ENCODE peak calls at places on chromosomes 6 and 20, in ten cellular contexts. One of them, this sample, is unnamed.

GRCh38 chr20:920306-920705 is 4.2 kb upstream of the ANGPT4 start:
- DNase-seq in adipocyte: no peak
- DNase-seq in mesendoderm: no peak
- DNase-seq in left ventricle myocardium inferior: no peak
- DNase-seq in cardiac muscle cell: no peak
- DNase-seq in neuronal stem cell: no peak
- DNase-seq in IMR-90: no peak
- DNase-seq in PC-3: no peak
- DNase-seq in astrocyte of the spinal cord: no peak
- DNase-seq in mammary epithelial cell: no peak
- DNase-seq in this sample: no peak

GRCh38 chr6:144289006-144289405 is 3.9 kb downstream of the UTRN start:
- DNase-seq in cardiac muscle cell: no peak
- DNase-seq in PC-3: no peak
- DNase-seq in neuronal stem cell: no peak
- DNase-seq in mammary epithelial cell: no peak
- DNase-seq in mesendoderm: no peak
- DNase-seq in adipocyte: no peak
- DNase-seq in astrocyte of the spinal cord: no peak
- DNase-seq in left ventricle myocardium inferior: no peak
- DNase-seq in IMR-90: no peak
- DNase-seq in this sample: no peak

GRCh38 chr20:54017846-54018245 is 52.5 kb downstream of the BCAS1 start:
- DNase-seq in left ventricle myocardium inferior: no peak
- DNase-seq in astrocyte of the spinal cord: no peak
- DNase-seq in mesendoderm: no peak
- DNase-seq in cardiac muscle cell: no peak
- DNase-seq in neuronal stem cell: no peak
- DNase-seq in IMR-90: no peak
- DNase-seq in PC-3: no peak
- DNase-seq in mammary epithelial cell: no peak
- DNase-seq in adipocyte: no peak
- DNase-seq in this sample: no peak

GRCh38 chr20:11473971-11474370 is 443.7 kb upstream of the BTBD3 start:
- DNase-seq in neuronal stem cell: no peak
- DNase-seq in cardiac muscle cell: no peak
- DNase-seq in left ventricle myocardium inferior: no peak
- DNase-seq in PC-3: no peak
- DNase-seq in mammary epithelial cell: peak; percentile 43
- DNase-seq in IMR-90: no peak
- DNase-seq in astrocyte of the spinal cord: no peak
- DNase-seq in mesendoderm: no peak
- DNase-seq in adipocyte: no peak
- DNase-seq in this sample: peak; percentile 26

GRCh38 chr6:93685494-93685893 is 266.1 kb upstream of the EPHA7 start:
- DNase-seq in adipocyte: no peak
- DNase-seq in left ventricle myocardium inferior: no peak
- DNase-seq in astrocyte of the spinal cord: no peak
- DNase-seq in mesendoderm: no peak
- DNase-seq in PC-3: no peak
- DNase-seq in cardiac muscle cell: no peak
- DNase-seq in neuronal stem cell: no peak
- DNase-seq in mammary epithelial cell: no peak
- DNase-seq in IMR-90: no peak
- DNase-seq in this sample: no peak

GRCh38 chr6:44339301-44339700 is 3.1 kb upstream of the SPATS1 start:
- DNase-seq in left ventricle myocardium inferior: no peak
- DNase-seq in PC-3: no peak
- DNase-seq in IMR-90: no peak
- DNase-seq in cardiac muscle cell: no peak
- DNase-seq in astrocyte of the spinal cord: no peak
- DNase-seq in neuronal stem cell: no peak
- DNase-seq in mammary epithelial cell: no peak
- DNase-seq in adipocyte: no peak
- DNase-seq in mesendoderm: no peak
- DNase-seq in this sample: no peak

GRCh38 chr20:63186528-63187316 is 29.2 kb downstream of the YTHDF1 start:
- DNase-seq in cardiac muscle cell: no peak
- DNase-seq in neuronal stem cell: no peak
- DNase-seq in IMR-90: no peak
- DNase-seq in astrocyte of the spinal cord: no peak
- DNase-seq in mammary epithelial cell: peak; percentile 57
- DNase-seq in left ventricle myocardium inferior: no peak
- DNase-seq in PC-3: peak; percentile 76
- DNase-seq in adipocyte: peak; percentile 13
- DNase-seq in mesendoderm: peak; percentile 36
- DNase-seq in this sample: no peak

GRCh38 chr6:122692175-122692598 is 82.0 kb downstream of the PKIB start:
- DNase-seq in left ventricle myocardium inferior: no peak
- DNase-seq in IMR-90: peak; percentile 75
- DNase-seq in PC-3: peak; percentile 44
- DNase-seq in mammary epithelial cell: peak; percentile 39
- DNase-seq in cardiac muscle cell: no peak
- DNase-seq in astrocyte of the spinal cord: peak; percentile 98
- DNase-seq in neuronal stem cell: no peak
- DNase-seq in adipocyte: no peak
- DNase-seq in mesendoderm: no peak
- DNase-seq in this sample: no peak

GRCh38 chr6:138105446-138105845 is 1.8 kb downstream of the PERP start:
- DNase-seq in left ventricle myocardium inferior: no peak
- DNase-seq in adipocyte: no peak
- DNase-seq in astrocyte of the spinal cord: no peak
- DNase-seq in mesendoderm: peak; percentile 27
- DNase-seq in neuronal stem cell: no peak
- DNase-seq in cardiac muscle cell: no peak
- DNase-seq in mammary epithelial cell: peak; percentile 93
- DNase-seq in IMR-90: no peak
- DNase-seq in PC-3: peak; percentile 75
- DNase-seq in this sample: no peak

GRCh38 chr6:138107752-138108592 is 753 bp upstream of the PERP start:
- DNase-seq in mammary epithelial cell: peak; percentile 55
- DNase-seq in adipocyte: no peak
- DNase-seq in neuronal stem cell: no peak
- DNase-seq in left ventricle myocardium inferior: no peak
- DNase-seq in PC-3: peak; percentile 25
- DNase-seq in astrocyte of the spinal cord: no peak
- DNase-seq in mesendoderm: peak; percentile 58
- DNase-seq in IMR-90: no peak
- DNase-seq in cardiac muscle cell: no peak
- DNase-seq in this sample: no peak

GRCh38 chr6:138105880-138106664 is 1.1 kb downstream of the PERP start:
- DNase-seq in neuronal stem cell: peak; percentile 67
- DNase-seq in mesendoderm: peak; percentile 92
- DNase-seq in mammary epithelial cell: peak; percentile 61
- DNase-seq in adipocyte: peak; percentile 37
- DNase-seq in IMR-90: peak; percentile 15
- DNase-seq in cardiac muscle cell: peak; percentile 27
- DNase-seq in left ventricle myocardium inferior: no peak
- DNase-seq in astrocyte of the spinal cord: peak; percentile 59
- DNase-seq in PC-3: peak; percentile 27
- DNase-seq in this sample: no peak

GRCh38 chr6:138106665-138107077 is 548 bp downstream of the PERP start:
- DNase-seq in cardiac muscle cell: no peak
- DNase-seq in astrocyte of the spinal cord: peak; percentile 27
- DNase-seq in left ventricle myocardium inferior: no peak
- DNase-seq in PC-3: no peak
- DNase-seq in neuronal stem cell: no peak
- DNase-seq in mammary epithelial cell: no peak
- DNase-seq in adipocyte: no peak
- DNase-seq in mesendoderm: no peak
- DNase-seq in IMR-90: no peak
- DNase-seq in this sample: no peak

DNA sequence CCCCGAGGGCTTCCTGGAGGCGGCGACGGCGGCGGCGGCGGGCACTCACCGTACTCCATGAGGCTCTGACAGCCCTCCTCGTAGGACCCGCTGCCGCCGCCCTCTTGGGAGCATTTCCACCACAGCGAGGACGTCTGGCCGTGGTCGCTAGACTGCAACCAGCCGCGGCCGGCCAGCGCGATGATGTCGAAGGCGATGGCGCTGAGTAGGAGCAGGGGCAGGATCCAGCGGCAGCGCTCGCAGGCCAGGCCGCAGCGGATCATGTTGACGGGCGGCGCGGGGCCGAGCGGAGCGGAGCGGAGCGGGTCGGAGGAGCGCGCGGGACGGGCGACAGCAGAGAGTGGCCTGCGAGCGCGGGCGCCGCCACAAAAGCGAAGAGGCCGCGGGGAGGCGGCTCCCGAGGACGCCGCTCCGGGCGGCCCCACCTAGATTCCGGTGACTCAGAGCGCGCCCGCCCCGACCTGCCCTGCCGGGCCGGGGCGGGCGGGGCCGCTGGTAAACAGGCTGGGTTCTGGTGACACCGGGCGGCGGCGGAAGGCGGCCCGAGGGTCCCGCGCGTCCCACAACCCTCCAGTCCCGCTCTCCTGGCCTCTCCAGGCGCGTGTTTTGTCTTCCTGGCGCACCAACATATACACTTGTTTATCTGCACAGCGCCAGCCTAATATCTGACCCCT is at the start of gene PERP:
- DNase-seq in mammary epithelial cell: peak; percentile 89
- DNase-seq in mesendoderm: peak; percentile 76
- DNase-seq in left ventricle myocardium inferior: peak; percentile 60
- DNase-seq in IMR-90: peak; percentile 38
- DNase-seq in adipocyte: peak; percentile 90
- DNase-seq in neuronal stem cell: peak; percentile 46
- DNase-seq in PC-3: peak; percentile 86
- DNase-seq in astrocyte of the spinal cord: peak; percentile 43
- DNase-seq in cardiac muscle cell: peak; percentile 78
- DNase-seq in this sample: peak; percentile 78
- H3K4me3 ChIP-seq in mammary epithelial cell: peak within 1 kb of the TSS; percentile 90
- H3K4me3 ChIP-seq in mesendoderm: peak within 1 kb of the TSS; percentile 57
- H3K4me3 ChIP-seq in left ventricle myocardium inferior: peak within 1 kb of the TSS; percentile 83
- H3K4me3 ChIP-seq in IMR-90: peak within 1 kb of the TSS; percentile 96
- H3K4me3 ChIP-seq in adipocyte: peak within 1 kb of the TSS; percentile 86
- H3K4me3 ChIP-seq in neuronal stem cell: peak within 1 kb of the TSS; percentile 97
- H3K4me3 ChIP-seq in PC-3: peak within 1 kb of the TSS; percentile 95
- H3K4me3 ChIP-seq in astrocyte of the spinal cord: peak within 1 kb of the TSS; percentile 77
- H3K4me3 ChIP-seq in cardiac muscle cell: peak within 1 kb of the TSS; percentile 78
- H3K4me3 ChIP-seq in this sample: peak within 1 kb of the TSS; percentile 92

GRCh38 chr6:151242420-151242841 is 2.7 kb downstream of the AKAP12 start:
- DNase-seq in IMR-90: no peak
- DNase-seq in left ventricle myocardium inferior: no peak
- DNase-seq in adipocyte: peak; percentile 10
- DNase-seq in mesendoderm: peak; percentile 53
- DNase-seq in neuronal stem cell: no peak
- DNase-seq in mammary epithelial cell: no peak
- DNase-seq in astrocyte of the spinal cord: peak; percentile 50
- DNase-seq in cardiac muscle cell: no peak
- DNase-seq in PC-3: no peak
- DNase-seq in this sample: no peak

GRCh38 chr6:151240861-151241642 is 1.3 kb downstream of the AKAP12 start:
- DNase-seq in mesendoderm: peak; percentile 71
- DNase-seq in left ventricle myocardium inferior: peak; percentile 38
- DNase-seq in PC-3: peak; percentile 47
- DNase-seq in astrocyte of the spinal cord: peak; percentile 83
- DNase-seq in adipocyte: peak; percentile 83
- DNase-seq in mammary epithelial cell: peak; percentile 66
- DNase-seq in cardiac muscle cell: peak; percentile 69
- DNase-seq in IMR-90: peak; percentile 73
- DNase-seq in neuronal stem cell: peak; percentile 57
- DNase-seq in this sample: peak; percentile 39

GRCh38 chr6:151239603-151240035 is at the start of gene AKAP12:
- DNase-seq in cardiac muscle cell: peak; percentile 65
- DNase-seq in adipocyte: no peak
- DNase-seq in neuronal stem cell: no peak
- DNase-seq in astrocyte of the spinal cord: no peak
- DNase-seq in left ventricle myocardium inferior: peak; percentile 29
- DNase-seq in mesendoderm: peak; percentile 88
- DNase-seq in IMR-90: peak; percentile 45
- DNase-seq in mammary epithelial cell: no peak
- DNase-seq in PC-3: no peak
- DNase-seq in this sample: no peak

GRCh38 chr6:151240036-151240685 is 394 bp downstream of the AKAP12 start:
- DNase-seq in mammary epithelial cell: peak; percentile 45
- DNase-seq in adipocyte: peak; percentile 90
- DNase-seq in astrocyte of the spinal cord: peak; percentile 88
- DNase-seq in IMR-90: peak; percentile 64
- DNase-seq in mesendoderm: peak; percentile 97
- DNase-seq in PC-3: peak; percentile 43
- DNase-seq in neuronal stem cell: peak; percentile 92
- DNase-seq in cardiac muscle cell: peak; percentile 90
- DNase-seq in left ventricle myocardium inferior: peak; percentile 84
- DNase-seq in this sample: peak; percentile 61

DNA sequence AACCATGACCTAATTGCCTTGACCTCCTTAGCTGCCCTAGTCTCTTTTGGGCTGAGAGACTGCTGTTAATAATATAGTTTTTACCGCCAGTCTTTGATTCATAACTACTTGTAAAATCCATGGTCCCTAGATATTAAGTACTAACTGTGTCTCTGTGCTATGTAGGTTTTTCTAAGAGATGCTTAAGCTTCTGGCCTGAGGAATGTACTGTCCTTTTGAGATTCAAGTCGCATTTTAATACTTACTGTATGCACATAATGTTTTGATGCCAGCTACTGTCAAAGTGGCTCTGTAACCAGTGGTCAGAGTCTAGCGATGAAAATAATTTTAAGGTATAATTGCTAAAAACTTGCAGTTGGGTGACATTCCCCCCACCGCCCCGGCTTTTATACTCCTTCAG is 2.1 kb downstream of the AKAP12 start:
- DNase-seq in mesendoderm: no peak
- DNase-seq in left ventricle myocardium inferior: no peak
- DNase-seq in astrocyte of the spinal cord: peak; percentile 47
- DNase-seq in PC-3: no peak
- DNase-seq in adipocyte: peak; percentile 10
- DNase-seq in IMR-90: no peak
- DNase-seq in cardiac muscle cell: no peak
- DNase-seq in mammary epithelial cell: no peak
- DNase-seq in neuronal stem cell: no peak
- DNase-seq in this sample: no peak
- H3K4me3 ChIP-seq in mesendoderm: no peak overlapping the region
- H3K4me3 ChIP-seq in left ventricle myocardium inferior: peak overlapping the region; percentile 75
- H3K4me3 ChIP-seq in astrocyte of the spinal cord: peak overlapping the region; percentile 81
- H3K4me3 ChIP-seq in PC-3: peak overlapping the region; percentile 92
- H3K4me3 ChIP-seq in adipocyte: peak overlapping the region; percentile 89
- H3K4me3 ChIP-seq in IMR-90: peak overlapping the region; percentile 69
- H3K4me3 ChIP-seq in cardiac muscle cell: peak overlapping the region; percentile 89
- H3K4me3 ChIP-seq in mammary epithelial cell: no peak overlapping the region
- H3K4me3 ChIP-seq in neuronal stem cell: no peak overlapping the region
- H3K4me3 ChIP-seq in this sample: no peak overlapping the region

GRCh38 chr6:136173519-136174507 is 76.3 kb downstream of the MTFR2 start:
- DNase-seq in PC-3: no peak
- DNase-seq in cardiac muscle cell: no peak
- DNase-seq in mammary epithelial cell: no peak
- DNase-seq in adipocyte: no peak
- DNase-seq in astrocyte of the spinal cord: no peak
- DNase-seq in mesendoderm: peak; percentile 34
- DNase-seq in IMR-90: peak; percentile 96
- DNase-seq in neuronal stem cell: no peak
- DNase-seq in left ventricle myocardium inferior: no peak
- DNase-seq in this sample: no peak
- H3K4me3 ChIP-seq in PC-3: no peak overlapping the region
- H3K4me3 ChIP-seq in cardiac muscle cell: no peak overlapping the region
- H3K4me3 ChIP-seq in mammary epithelial cell: no peak overlapping the region
- H3K4me3 ChIP-seq in adipocyte: no peak overlapping the region
- H3K4me3 ChIP-seq in astrocyte of the spinal cord: no peak overlapping the region
- H3K4me3 ChIP-seq in mesendoderm: no peak overlapping the region
- H3K4me3 ChIP-seq in IMR-90: no peak overlapping the region
- H3K4me3 ChIP-seq in neuronal stem cell: no peak overlapping the region
- H3K4me3 ChIP-seq in left ventricle myocardium inferior: peak overlapping the region; percentile 23
- H3K4me3 ChIP-seq in this sample: no peak overlapping the region

DNA sequence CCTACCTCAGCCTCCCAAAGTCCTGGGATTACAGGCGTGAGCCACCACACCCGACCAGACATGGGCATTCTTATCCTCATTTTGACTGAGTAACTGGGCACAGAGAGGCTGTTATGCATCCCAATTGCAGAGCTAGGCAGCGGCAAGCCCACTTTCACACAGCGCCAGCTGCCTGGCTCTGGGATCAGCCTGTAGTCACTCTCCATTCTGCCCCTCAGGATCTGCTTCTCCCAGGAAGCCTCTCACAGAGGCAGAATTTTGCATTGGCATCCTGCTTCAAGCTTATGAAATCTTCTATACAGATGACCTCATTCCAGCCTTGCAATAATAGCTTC is 37.0 kb upstream of the IER3 start:
- DNase-seq in astrocyte of the spinal cord: no peak
- DNase-seq in neuronal stem cell: no peak
- DNase-seq in adipocyte: no peak
- DNase-seq in cardiac muscle cell: no peak
- DNase-seq in IMR-90: no peak
- DNase-seq in mesendoderm: no peak
- DNase-seq in PC-3: no peak
- DNase-seq in left ventricle myocardium inferior: no peak
- DNase-seq in mammary epithelial cell: no peak
- DNase-seq in this sample: no peak
- H3K4me3 ChIP-seq in astrocyte of the spinal cord: no peak overlapping the region
- H3K4me3 ChIP-seq in neuronal stem cell: no peak overlapping the region
- H3K4me3 ChIP-seq in adipocyte: peak overlapping the region; percentile 60
- H3K4me3 ChIP-seq in cardiac muscle cell: no peak overlapping the region
- H3K4me3 ChIP-seq in IMR-90: no peak overlapping the region
- H3K4me3 ChIP-seq in mesendoderm: no peak overlapping the region
- H3K4me3 ChIP-seq in PC-3: no peak overlapping the region
- H3K4me3 ChIP-seq in left ventricle myocardium inferior: peak overlapping the region; percentile 43
- H3K4me3 ChIP-seq in mammary epithelial cell: no peak overlapping the region
- H3K4me3 ChIP-seq in this sample: peak overlapping the region; percentile 0